ENCODE peak calls at places on chromosomes 12 and 14, in four cellular contexts. One of them, this sample, is unnamed.

GRCh38 chr12:121926874-121927706 is 8.7 kb downstream of the CFAP251 start:
- DNase-seq in HTR-8/SVneo: no peak
- DNase-seq in EH: no peak
- DNase-seq in CD8-positive, alpha-beta memory T cell: no peak
- DNase-seq in this sample: no peak

GRCh38 chr12:93323625-93324165 is 54.0 kb upstream of the NUDT4 start:
- DNase-seq in CD8-positive, alpha-beta memory T cell: no peak
- DNase-seq in EH: peak; percentile 42
- DNase-seq in HTR-8/SVneo: no peak
- DNase-seq in this sample: no peak

GRCh38 chr12:115042341-115042740 is 358.4 kb upstream of the TBX3 start:
- DNase-seq in EH: no peak
- DNase-seq in CD8-positive, alpha-beta memory T cell: no peak
- DNase-seq in HTR-8/SVneo: no peak
- DNase-seq in this sample: no peak

GRCh38 chr12:2118061-2118460 is 65.3 kb downstream of the CACNA1C start:
- DNase-seq in HTR-8/SVneo: no peak
- DNase-seq in CD8-positive, alpha-beta memory T cell: no peak
- DNase-seq in EH: no peak
- DNase-seq in this sample: no peak

GRCh38 chr14:85535916-85536834 is 6.2 kb downstream of the FLRT2 start:
- DNase-seq in EH: peak; percentile 73
- DNase-seq in HTR-8/SVneo: peak; percentile 23
- DNase-seq in CD8-positive, alpha-beta memory T cell: no peak
- DNase-seq in this sample: no peak

GRCh38 chr12:4270016-4270669 is 3.4 kb upstream of the CCND2 start:
- DNase-seq in CD8-positive, alpha-beta memory T cell: peak; percentile 26
- DNase-seq in EH: no peak
- DNase-seq in HTR-8/SVneo: no peak
- DNase-seq in this sample: no peak

GRCh38 chr14:87628129-87628528 is 364.9 kb downstream of the GALC start:
- DNase-seq in HTR-8/SVneo: no peak
- DNase-seq in CD8-positive, alpha-beta memory T cell: no peak
- DNase-seq in EH: no peak
- DNase-seq in this sample: no peak

GRCh38 chr12:121858662-121859572 is at the start of gene HPD:
- DNase-seq in EH: peak; percentile 92
- DNase-seq in CD8-positive, alpha-beta memory T cell: no peak
- DNase-seq in HTR-8/SVneo: peak; percentile 88
- DNase-seq in this sample: no peak

GRCh38 chr12:104166465-104166864 is 28.5 kb upstream of the NFYB start:
- DNase-seq in EH: no peak
- DNase-seq in CD8-positive, alpha-beta memory T cell: no peak
- DNase-seq in HTR-8/SVneo: no peak
- DNase-seq in this sample: no peak

GRCh38 chr14:67444395-67444794 is 32.4 kb upstream of the PLEK2 start:
- DNase-seq in EH: no peak
- DNase-seq in HTR-8/SVneo: no peak
- DNase-seq in CD8-positive, alpha-beta memory T cell: no peak
- DNase-seq in this sample: no peak

GRCh38 chr14:73462078-73462715 is 3.9 kb upstream of the NUMB start:
- DNase-seq in HTR-8/SVneo: no peak
- DNase-seq in EH: peak; percentile 40
- DNase-seq in CD8-positive, alpha-beta memory T cell: no peak
- DNase-seq in this sample: no peak

GRCh38 chr12:114003286-114003685 is 37.2 kb upstream of the RBM19 start:
- DNase-seq in EH: no peak
- DNase-seq in CD8-positive, alpha-beta memory T cell: no peak
- DNase-seq in HTR-8/SVneo: no peak
- DNase-seq in this sample: no peak

GRCh38 chr12:94767971-94768370 is 117.6 kb upstream of the TMCC3 start:
- DNase-seq in EH: no peak
- DNase-seq in CD8-positive, alpha-beta memory T cell: no peak
- DNase-seq in HTR-8/SVneo: no peak
- DNase-seq in this sample: no peak

GRCh38 chr14:71629765-71630502 is 302.3 kb upstream of the RGS6 start:
- DNase-seq in EH: peak; percentile 30
- DNase-seq in CD8-positive, alpha-beta memory T cell: no peak
- DNase-seq in HTR-8/SVneo: no peak
- DNase-seq in this sample: no peak

GRCh38 chr12:12451063-12451462 is 94.2 kb downstream of the BORCS5 start:
- DNase-seq in EH: no peak
- DNase-seq in CD8-positive, alpha-beta memory T cell: no peak
- DNase-seq in HTR-8/SVneo: no peak
- DNase-seq in this sample: no peak

GRCh38 chr14:55075628-55076027 is 24.2 kb downstream of the MAPK1IP1L start:
- DNase-seq in EH: peak; percentile 70
- DNase-seq in CD8-positive, alpha-beta memory T cell: no peak
- DNase-seq in HTR-8/SVneo: no peak
- DNase-seq in this sample: no peak

GRCh38 chr12:2997989-2998670 is 38.9 kb downstream of the TEAD4 start:
- DNase-seq in EH: no peak
- DNase-seq in HTR-8/SVneo: no peak
- DNase-seq in CD8-positive, alpha-beta memory T cell: no peak
- DNase-seq in this sample: no peak

GRCh38 chr14:72965249-72965648 is 39.0 kb downstream of the DCAF4 start:
- DNase-seq in HTR-8/SVneo: no peak
- DNase-seq in CD8-positive, alpha-beta memory T cell: no peak
- DNase-seq in EH: peak; percentile 56
- DNase-seq in this sample: no peak

GRCh38 chr12:107309020-107309419 is 215.7 kb upstream of the CRY1 start:
- DNase-seq in EH: no peak
- DNase-seq in CD8-positive, alpha-beta memory T cell: peak; percentile 28
- DNase-seq in HTR-8/SVneo: no peak
- DNase-seq in this sample: no peak

GRCh38 chr14:80364274-80364673 is 153.0 kb upstream of the DIO2 start:
- DNase-seq in CD8-positive, alpha-beta memory T cell: no peak
- DNase-seq in HTR-8/SVneo: no peak
- DNase-seq in EH: peak; percentile 41
- DNase-seq in this sample: no peak

GRCh38 chr14:49907186-49907585 is 14.3 kb downstream of the ARF6 start:
- DNase-seq in EH: no peak
- DNase-seq in CD8-positive, alpha-beta memory T cell: no peak
- DNase-seq in HTR-8/SVneo: no peak
- DNase-seq in this sample: no peak

GRCh38 chr12:47504775-47505446 is 200.9 kb downstream of the RPAP3 start:
- DNase-seq in HTR-8/SVneo: peak; percentile 25
- DNase-seq in EH: peak; percentile 87
- DNase-seq in CD8-positive, alpha-beta memory T cell: no peak
- DNase-seq in this sample: no peak

GRCh38 chr12:11991604-11992003 is 79.1 kb upstream of the BCL2L14 start:
- DNase-seq in HTR-8/SVneo: no peak
- DNase-seq in CD8-positive, alpha-beta memory T cell: no peak
- DNase-seq in EH: peak; percentile 60
- DNase-seq in this sample: no peak

GRCh38 chr14:103522028-103522581 is 525 bp downstream of the CKB start:
- DNase-seq in HTR-8/SVneo: no peak
- DNase-seq in EH: no peak
- DNase-seq in CD8-positive, alpha-beta memory T cell: no peak
- DNase-seq in this sample: no peak

GRCh38 chr12:67710582-67710981 is 62.0 kb downstream of the DYRK2 start:
- DNase-seq in CD8-positive, alpha-beta memory T cell: no peak
- DNase-seq in EH: peak; percentile 81
- DNase-seq in HTR-8/SVneo: no peak
- DNase-seq in this sample: no peak

GRCh38 chr14:104827173-104828055 is 26.5 kb downstream of the ZBTB42 start:
- DNase-seq in HTR-8/SVneo: peak; percentile 72
- DNase-seq in CD8-positive, alpha-beta memory T cell: peak; percentile 49
- DNase-seq in EH: peak; percentile 38
- DNase-seq in this sample: peak; percentile 35

GRCh38 chr12:68272732-68273131 is 19.3 kb upstream of the IL22 start:
- DNase-seq in HTR-8/SVneo: no peak
- DNase-seq in EH: no peak
- DNase-seq in CD8-positive, alpha-beta memory T cell: no peak
- DNase-seq in this sample: no peak

GRCh38 chr12:22447223-22447622 is 97.1 kb downstream of the C2CD5 start:
- DNase-seq in EH: peak; percentile 14
- DNase-seq in CD8-positive, alpha-beta memory T cell: no peak
- DNase-seq in HTR-8/SVneo: no peak
- DNase-seq in this sample: no peak

GRCh38 chr12:24121911-24122310 is 172.4 kb upstream of the SOX5 start:
- DNase-seq in CD8-positive, alpha-beta memory T cell: no peak
- DNase-seq in HTR-8/SVneo: no peak
- DNase-seq in EH: no peak
- DNase-seq in this sample: no peak

GRCh38 chr12:71415336-71416231 is 24.0 kb upstream of the LGR5 start:
- DNase-seq in EH: peak; percentile 63
- DNase-seq in CD8-positive, alpha-beta memory T cell: peak; percentile 27
- DNase-seq in HTR-8/SVneo: peak; percentile 44
- DNase-seq in this sample: no peak

GRCh38 chr12:124001343-124001742 is 28.3 kb downstream of the ZNF664 start:
- DNase-seq in EH: no peak
- DNase-seq in CD8-positive, alpha-beta memory T cell: no peak
- DNase-seq in HTR-8/SVneo: no peak
- DNase-seq in this sample: no peak

GRCh38 chr12:68497112-68497511 is 113.6 kb upstream of the RAP1B start:
- DNase-seq in CD8-positive, alpha-beta memory T cell: no peak
- DNase-seq in HTR-8/SVneo: no peak
- DNase-seq in EH: no peak
- DNase-seq in this sample: no peak

GRCh38 chr14:94395900-94396574 is 7.6 kb upstream of the SERPINA1 start:
- DNase-seq in EH: no peak
- DNase-seq in HTR-8/SVneo: no peak
- DNase-seq in CD8-positive, alpha-beta memory T cell: no peak
- DNase-seq in this sample: no peak

GRCh38 chr14:102819176-102819628 is 42.0 kb downstream of the TRAF3 start:
- DNase-seq in EH: no peak
- DNase-seq in HTR-8/SVneo: no peak
- DNase-seq in CD8-positive, alpha-beta memory T cell: peak; percentile 21
- DNase-seq in this sample: peak; percentile 35

GRCh38 chr14:80146941-80147340 is 64.4 kb downstream of the DIO2 start:
- DNase-seq in HTR-8/SVneo: no peak
- DNase-seq in EH: no peak
- DNase-seq in CD8-positive, alpha-beta memory T cell: no peak
- DNase-seq in this sample: no peak

GRCh38 chr14:95998656-95999055 is 40.5 kb upstream of the C14orf132 start:
- DNase-seq in EH: peak; percentile 50
- DNase-seq in CD8-positive, alpha-beta memory T cell: no peak
- DNase-seq in HTR-8/SVneo: peak; percentile 26
- DNase-seq in this sample: no peak

GRCh38 chr14:100605706-100606686 is 18.8 kb upstream of the BEGAIN start:
- DNase-seq in EH: peak; percentile 22
- DNase-seq in HTR-8/SVneo: no peak
- DNase-seq in CD8-positive, alpha-beta memory T cell: no peak
- DNase-seq in this sample: no peak

GRCh38 chr14:105836160-105836559 is 309.8 kb downstream of the TMEM121 start:
- DNase-seq in HTR-8/SVneo: no peak
- DNase-seq in EH: no peak
- DNase-seq in CD8-positive, alpha-beta memory T cell: no peak
- DNase-seq in this sample: no peak

GRCh38 chr12:3445127-3445978 is 45.6 kb upstream of the PRMT8 start:
- DNase-seq in HTR-8/SVneo: no peak
- DNase-seq in EH: no peak
- DNase-seq in CD8-positive, alpha-beta memory T cell: no peak
- DNase-seq in this sample: no peak

This sample was measured in T-helper 22 cell.